ENCODE peak calls at places on chromosomes 16 and 17, in ten cellular contexts. E is CD8-positive, alpha-beta T cell; A is CD14-positive monocyte; L is GM20000; N is MM.1S; B is B cell; R is cardiac fibroblast; P is neural progenitor cell; J is PC-9; F is HFFc6. S is an unnamed sample.

GRCh38 chr16:81136331-81137011 is 40.3 kb upstream of the GCSH start:
- DNase-seq in E (no peak), A (no peak), L (no peak), N (no peak), B (no peak), R (no peak), P (no peak), J (no peak), F (no peak), S (no peak)

GRCh38 chr17:62995377-62995885 is 29.4 kb downstream of the TANC2 start:
- DNase-seq in E (no peak), A (no peak), L (peak; percentile 16), N (peak; percentile 61), B (no peak), R (peak; percentile 68), P (peak; percentile 51), J (no peak), F (peak; percentile 37), S (no peak)

GRCh38 chr17:81831957-81832607 is 1.0 kb downstream of the MCRIP1 start:
- DNase-seq in E (peak; percentile 49), A (peak; percentile 86), L (no peak), N (no peak), B (no peak), R (no peak), P (no peak), J (no peak), F (peak; percentile 60), S (no peak)

GRCh38 chr16:74807052-74807646 is 32.5 kb upstream of the FA2H start:
- DNase-seq in E (no peak), A (no peak), L (no peak), N (no peak), B (no peak), R (no peak), P (no peak), J (no peak), F (no peak), S (no peak)

GRCh38 chr16:72111653-72112451 is 18.2 kb downstream of the DHX38 start:
- DNase-seq in E (no peak), A (no peak), L (no peak), N (no peak), B (no peak), R (no peak), P (peak; percentile 56), J (no peak), F (no peak), S (no peak)

GRCh38 chr16:79810449-79811189 is 210.1 kb upstream of the MAF start:
- DNase-seq in E (no peak), A (no peak), L (no peak), N (no peak), B (no peak), R (no peak), P (no peak), J (no peak), F (no peak), S (no peak)

GRCh38 chr16:546909-547770 is 13.1 kb upstream of the PRR35 start:
- DNase-seq in E (peak; percentile 58), A (no peak), L (peak; percentile 87), N (no peak), B (peak; percentile 50), R (peak; percentile 46), P (peak; percentile 82), J (no peak), F (no peak), S (no peak)

GRCh38 chr17:7004398-7005253 is 7.8 kb upstream of the RNASEK start:
- DNase-seq in E (no peak), A (no peak), L (peak; percentile 76), N (peak; percentile 72), B (peak; percentile 56), R (peak; percentile 62), P (peak; percentile 78), J (peak; percentile 49), F (peak; percentile 56), S (no peak)

GRCh38 chr16:24093049-24093448 is 163.1 kb upstream of the CACNG3 start:
- DNase-seq in E (no peak), A (no peak), L (no peak), N (no peak), B (no peak), R (no peak), P (no peak), J (no peak), F (no peak), S (no peak)

GRCh38 chr16:24088767-24089166 is 167.4 kb upstream of the CACNG3 start:
- DNase-seq in E (no peak), A (no peak), L (no peak), N (no peak), B (no peak), R (no peak), P (no peak), J (no peak), F (no peak), S (no peak)

GRCh38 chr16:24088011-24088410 is 168.1 kb upstream of the CACNG3 start:
- DNase-seq in E (no peak), A (no peak), L (no peak), N (no peak), B (no peak), R (no peak), P (no peak), J (no peak), F (no peak), S (no peak)

GRCh38 chr16:24094660-24095059 is 161.5 kb upstream of the CACNG3 start:
- DNase-seq in E (no peak), A (no peak), L (no peak), N (no peak), B (no peak), R (no peak), P (no peak), J (no peak), F (no peak), S (no peak)

DNA sequence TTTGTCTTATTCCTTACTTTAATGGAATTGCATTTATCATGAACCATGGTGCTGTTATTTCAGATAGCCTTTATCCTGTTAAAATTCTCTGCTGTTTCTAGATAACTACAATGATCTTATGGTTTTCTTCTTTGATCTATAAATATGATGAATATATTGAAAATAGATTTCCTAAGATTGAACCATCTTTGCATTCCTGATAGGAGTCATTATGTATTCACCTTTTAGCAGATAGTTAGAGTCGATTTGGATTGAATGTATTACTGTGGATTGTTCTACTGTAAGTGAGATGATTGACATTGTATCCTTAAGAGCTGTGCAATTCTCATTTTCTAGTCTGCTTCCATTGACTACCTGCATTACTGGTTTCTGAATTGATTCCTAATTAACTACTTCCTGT is 165.0 kb upstream of the CACNG3 start:
- DNase-seq in E (no peak), A (no peak), L (no peak), N (no peak), B (no peak), R (no peak), P (no peak), J (no peak), F (no peak), S (no peak)
- TF ChIP-seq CTCF in E (no peak), A (no peak), L (no peak), N (no peak), B (no peak), R (no peak), P (no peak), J (no peak), F (no peak), S (no peak)

GRCh38 chr16:87347932-87348615 is 30.9 kb upstream of the C16orf95 start:
- DNase-seq in E (no peak), A (no peak), L (no peak), N (no peak), B (no peak), R (no peak), P (no peak), J (no peak), F (no peak), S (no peak)

GRCh38 chr16:87348616-87349157 is 31.5 kb upstream of the C16orf95 start:
- DNase-seq in E (no peak), A (no peak), L (no peak), N (no peak), B (no peak), R (no peak), P (no peak), J (no peak), F (no peak), S (no peak)

GRCh38 chr16:87345721-87346424 is 28.7 kb upstream of the C16orf95 start:
- DNase-seq in E (no peak), A (no peak), L (no peak), N (no peak), B (no peak), R (no peak), P (peak; percentile 44), J (no peak), F (no peak), S (no peak)

GRCh38 chr16:87344931-87345631 is 27.9 kb upstream of the C16orf95 start:
- DNase-seq in E (peak; percentile 54), A (no peak), L (no peak), N (no peak), B (no peak), R (peak; percentile 14), P (no peak), J (no peak), F (no peak), S (no peak)

DNA sequence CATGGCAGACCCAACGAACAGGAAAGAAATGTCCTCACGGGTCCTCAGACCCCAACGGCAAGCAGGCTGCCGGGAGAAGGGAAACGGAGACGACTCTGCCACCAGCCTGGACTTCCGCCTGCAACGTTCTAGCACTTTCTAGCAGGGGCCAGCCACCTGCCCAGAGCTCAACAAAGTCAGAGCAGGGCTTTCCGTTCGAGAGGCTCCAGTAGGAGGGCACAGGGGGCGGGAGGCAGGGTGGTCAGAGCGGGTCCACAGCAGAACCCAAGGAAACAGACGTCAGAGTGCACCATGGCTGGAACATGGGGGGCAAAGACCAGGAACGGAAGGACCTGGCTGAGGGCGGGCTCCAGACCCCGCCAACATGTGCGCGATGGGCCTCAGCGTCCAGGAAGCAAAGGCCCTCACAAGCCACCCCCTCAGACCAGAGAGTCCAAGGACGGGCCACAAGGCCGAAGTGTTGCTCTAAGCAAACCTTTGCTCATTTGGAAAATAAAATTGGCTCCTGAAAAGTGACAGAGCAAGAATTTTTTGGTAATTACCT is 29.4 kb upstream of the C16orf95 start:
- DNase-seq in E (no peak), A (no peak), L (no peak), N (no peak), B (no peak), R (no peak), P (no peak), J (no peak), F (no peak), S (no peak)
- TF ChIP-seq CTCF in E (no peak), A (no peak), L (no peak), N (no peak), B (no peak), R (no peak), P (no peak), J (no peak), F (no peak), S (no peak)

GRCh38 chr17:72432143-72432604 is 311.4 kb downstream of the SOX9 start:
- DNase-seq in E (no peak), A (no peak), L (no peak), N (no peak), B (no peak), R (no peak), P (no peak), J (no peak), F (no peak), S (no peak)
- TF ChIP-seq CTCF in E (no peak), A (no peak), L (no peak), N (no peak), B (no peak), R (no peak), P (no peak), J (no peak), F (no peak), S (no peak)

DNA sequence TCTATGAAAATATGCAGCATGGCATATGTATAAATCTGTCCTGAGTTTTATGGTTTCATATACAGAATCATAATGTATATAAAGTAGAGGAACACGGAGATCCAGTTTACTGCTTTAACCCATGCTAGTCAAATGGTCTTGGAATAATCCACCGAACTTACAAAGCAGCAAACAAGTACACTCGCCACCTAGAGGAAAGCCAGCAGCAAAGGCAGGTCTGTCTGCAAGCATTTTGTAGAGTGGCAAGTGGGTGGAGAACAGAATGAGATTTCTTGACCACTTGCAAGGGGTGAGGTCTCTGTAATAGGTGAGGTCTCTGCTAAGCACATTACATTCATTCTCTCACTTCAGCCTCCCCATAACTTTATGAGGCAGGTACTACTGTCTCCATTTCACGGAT is 308.3 kb downstream of the CA10 start:
- DNase-seq in E (no peak), A (no peak), L (no peak), N (no peak), B (no peak), R (no peak), P (peak; percentile 45), J (no peak), F (no peak), S (no peak)
- TF ChIP-seq CTCF in E (no peak), A (no peak), L (no peak), N (no peak), B (no peak), R (no peak), P (peak; percentile 47), J (no peak), F (no peak), S (peak; percentile 15)

S was measured in progenitor cell of endocrine pancreas.